ENCODE peak calls at places on chromosomes 11 and 22, in ten cellular contexts. K, D, T, G, X, V, A, B, S and I are unnamed samples.

GRCh38 chr11:78379039-78379670 is 38.5 kb downstream of the GAB2 start:
- DNase-seq in K (no peak), D (peak; percentile 26), T (no peak), G (peak; percentile 15), X (no peak), V (no peak), A (no peak), B (no peak), S (no peak), I (no peak)

GRCh38 chr22:20268350-20269012 is 363 bp upstream of the RTN4R start:
- DNase-seq in K (peak; percentile 77), D (peak; percentile 36), T (peak; percentile 58), G (peak; percentile 50), X (no peak), V (peak; percentile 23), A (peak; percentile 17), B (peak; percentile 93), S (peak; percentile 80), I (peak; percentile 41)

GRCh38 chr11:100851129-100851528 is 164.0 kb downstream of the ARHGAP42 start:
- DNase-seq in K (no peak), D (peak; percentile 68), T (no peak), G (peak; percentile 15), X (no peak), V (no peak), A (peak; percentile 49), B (no peak), S (no peak), I (peak; percentile 48)

GRCh38 chr11:106128740-106129139 is 51.3 kb downstream of the AASDHPPT start:
- DNase-seq in K (no peak), D (no peak), T (no peak), G (no peak), X (no peak), V (no peak), A (no peak), B (no peak), S (no peak), I (no peak)

GRCh38 chr11:8693010-8693551 is 10.5 kb downstream of the RPL27A start:
- DNase-seq in K (no peak), D (peak; percentile 77), T (no peak), G (peak; percentile 34), X (no peak), V (no peak), A (peak; percentile 55), B (no peak), S (no peak), I (no peak)

GRCh38 chr11:37088573-37088910 is 490.5 kb upstream of the RAG2 start:
- DNase-seq in K (no peak), D (no peak), T (no peak), G (no peak), X (no peak), V (no peak), A (no peak), B (no peak), S (no peak), I (no peak)

GRCh38 chr11:6655790-6656580 is at the start of gene DCHS1:
- DNase-seq in K (no peak), D (no peak), T (no peak), G (peak; percentile 27), X (no peak), V (no peak), A (no peak), B (peak; percentile 75), S (peak; percentile 75), I (no peak)

GRCh38 chr11:33329705-33330329 is 72.6 kb downstream of the HIPK3 start:
- DNase-seq in K (peak; percentile 52), D (peak; percentile 83), T (peak; percentile 68), G (peak; percentile 82), X (no peak), V (peak; percentile 43), A (peak; percentile 83), B (peak; percentile 44), S (peak; percentile 73), I (peak; percentile 55)

GRCh38 chr22:47143249-47143938 is 380.9 kb downstream of the TBC1D22A start:
- DNase-seq in K (no peak), D (no peak), T (peak; percentile 76), G (no peak), X (no peak), V (no peak), A (no peak), B (no peak), S (no peak), I (no peak)

GRCh38 chr11:121090145-121090721 is 10.8 kb upstream of the TECTA start:
- DNase-seq in K (no peak), D (no peak), T (no peak), G (no peak), X (no peak), V (no peak), A (no peak), B (no peak), S (no peak), I (no peak)

GRCh38 chr11:121095561-121095960 is 5.5 kb upstream of the TECTA start:
- DNase-seq in K (no peak), D (no peak), T (no peak), G (no peak), X (no peak), V (no peak), A (no peak), B (no peak), S (no peak), I (peak; percentile 64)

GRCh38 chr11:121086866-121087265 is 14.2 kb upstream of the TECTA start:
- DNase-seq in K (no peak), D (peak; percentile 10), T (no peak), G (peak; percentile 20), X (no peak), V (no peak), A (no peak), B (no peak), S (no peak), I (no peak)

GRCh38 chr11:121091492-121092179 is 9.4 kb upstream of the TECTA start:
- DNase-seq in K (no peak), D (no peak), T (peak; percentile 13), G (no peak), X (no peak), V (no peak), A (no peak), B (no peak), S (no peak), I (peak; percentile 25)

DNA sequence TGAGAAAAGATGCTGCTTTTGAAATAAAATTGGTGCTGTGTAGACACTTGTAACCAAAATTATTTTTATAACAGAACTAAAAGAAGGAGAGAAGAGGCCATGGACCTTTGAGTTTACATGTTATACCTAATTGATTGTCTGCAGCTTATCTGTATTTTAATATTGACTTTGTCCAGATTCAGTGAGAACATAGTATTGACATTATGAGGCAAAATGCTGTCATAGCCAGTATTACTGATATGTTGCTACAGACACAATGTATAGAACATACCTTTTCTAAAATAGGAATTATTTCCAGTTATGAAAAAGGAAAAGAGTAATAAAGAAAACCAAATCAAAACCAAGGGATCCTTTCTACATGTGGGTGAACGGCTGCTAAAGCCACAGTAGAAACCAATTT is 11.5 kb upstream of the TECTA start:
- DNase-seq in K (no peak), D (no peak), T (no peak), G (no peak), X (no peak), V (no peak), A (no peak), B (no peak), S (no peak), I (no peak)
- TF ChIP-seq CTCF in K (no peak), D (no peak), T (no peak), G (no peak), X (no peak), V (no peak), A (no peak), B (no peak), S (no peak), I (no peak)

DNA sequence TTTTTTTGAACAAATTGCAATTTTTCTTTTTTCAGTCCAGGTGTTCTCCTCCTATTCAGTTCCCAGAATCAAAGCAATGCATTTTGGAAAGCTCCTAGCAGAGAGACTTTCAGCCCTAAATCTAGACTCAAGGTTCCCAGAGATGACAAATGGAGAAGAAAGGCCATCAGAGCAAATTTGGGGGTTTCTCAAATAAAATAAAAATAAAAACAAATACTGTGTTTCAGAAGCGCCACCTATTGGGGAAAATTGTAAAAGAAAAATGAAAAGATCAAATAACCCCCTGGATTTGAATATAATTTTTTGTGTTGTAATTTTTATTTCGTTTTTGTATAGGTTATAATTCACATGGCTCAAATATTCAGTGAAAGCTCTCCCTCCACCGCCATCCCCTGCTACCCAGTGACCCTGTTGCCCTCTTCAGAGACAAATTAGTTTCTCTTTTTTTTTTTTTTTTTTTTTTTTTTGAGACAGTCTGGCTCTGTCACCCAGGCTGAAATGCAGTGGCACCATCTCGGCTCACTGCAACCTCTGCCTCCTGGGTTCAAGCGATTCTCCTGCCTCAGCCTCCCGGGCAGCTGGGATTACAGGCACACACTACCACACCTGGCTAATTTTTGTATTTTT is 6.2 kb upstream of the UBE4A start:
- DNase-seq in K (no peak), D (peak; percentile 50), T (peak; percentile 43), G (peak; percentile 43), X (no peak), V (no peak), A (peak; percentile 49), B (no peak), S (peak; percentile 54), I (no peak)
- TF ChIP-seq CTCF in K (peak; percentile 13), D (peak; percentile 42), T (peak; percentile 51), G (peak; percentile 51), X (peak; percentile 54), V (peak; percentile 27), A (peak; percentile 55), B (peak; percentile 70), S (peak; percentile 78), I (peak; percentile 17)

DNA sequence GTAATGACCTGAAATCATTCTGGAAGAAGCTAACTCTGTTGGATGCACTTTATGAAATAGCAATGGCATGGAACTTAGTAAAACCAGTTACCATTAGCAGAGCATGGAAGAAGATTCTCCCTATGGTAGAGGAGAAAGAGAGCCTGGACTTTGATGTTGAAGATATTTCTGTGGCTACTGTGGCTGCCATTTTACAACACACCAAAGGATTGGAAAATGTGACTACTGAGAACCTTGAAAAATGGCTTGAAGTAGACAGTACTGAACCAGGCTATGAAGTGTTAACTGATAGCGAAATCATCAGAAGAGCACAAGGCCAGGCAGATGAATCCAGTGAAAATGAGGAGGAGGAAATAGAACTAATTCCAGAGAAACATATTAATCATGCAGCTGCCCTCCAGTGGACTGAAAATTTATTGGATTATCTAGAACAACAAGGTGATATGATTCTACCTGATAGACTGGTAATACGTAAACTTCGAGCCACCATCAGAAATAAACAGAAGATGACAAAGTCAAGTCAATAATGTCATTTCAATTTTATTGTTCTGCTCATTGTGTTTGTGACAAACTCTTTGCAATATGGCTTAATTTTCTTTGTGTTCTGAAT is 2.0 kb downstream of the JRKL start:
- DNase-seq in K (no peak), D (peak; percentile 15), T (no peak), G (no peak), X (no peak), V (no peak), A (no peak), B (no peak), S (no peak), I (no peak)
- TF ChIP-seq CTCF in K (no peak), D (peak; percentile 6), T (no peak), G (no peak), X (no peak), V (no peak), A (no peak), B (no peak), S (no peak), I (peak; percentile 12)

DNA sequence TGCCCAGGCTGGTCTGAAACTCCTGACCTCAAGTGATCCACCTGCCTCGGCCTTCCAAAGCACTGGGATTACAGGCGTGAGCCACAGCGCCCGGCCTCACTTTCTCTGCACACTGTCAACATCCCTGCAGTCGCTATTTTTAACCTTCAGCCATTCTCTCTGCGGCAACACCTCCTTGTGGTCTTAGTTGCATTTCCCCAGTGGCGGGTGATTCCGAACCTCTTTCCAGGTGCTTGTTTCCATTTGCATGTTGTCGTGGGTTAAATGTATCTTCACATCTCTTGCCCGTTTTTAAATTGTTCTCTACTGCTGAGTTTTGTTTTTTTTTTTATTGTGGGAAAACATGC is 2.2 kb upstream of the SCT start:
- DNase-seq in K (no peak), D (no peak), T (no peak), G (no peak), X (no peak), V (peak; percentile 90), A (no peak), B (no peak), S (no peak), I (no peak)
- TF ChIP-seq CTCF in K (no peak), D (no peak), T (no peak), G (no peak), X (no peak), V (no peak), A (no peak), B (no peak), S (peak; percentile 16), I (no peak)